ENCODE peak calls at places on chromosome 21, in five cellular contexts. X is activated T-helper 9 cell treated with anti-CD3 and anti-CD28 coated beads, Interleukin-2, amount 50 U/mL, for 16 hours; G is uterus; M is Calu3; V is activated naive CD4-positive, alpha-beta T cell treated with Interleukin-2 at 50 U/mL for 16 hours. N is an unnamed sample.
A peak's percentile ranks its signal among the peaks of the same experiment; 100 is the strongest.

GRCh38 chr21:35563885-35564451 is 496.4 kb downstream of the SETD4 start:
- DNase-seq in X (no peak), M (no peak), V (no peak), G (peak; percentile 15), N (peak; percentile 96)

GRCh38 chr21:42918291-42918690 is 7.1 kb downstream of the ERVH48-1 start:
- DNase-seq in G (no peak), X (no peak), V (no peak), M (no peak), N (no peak)

GRCh38 chr21:45020629-45021427 is 53.6 kb upstream of the ADARB1 start:
- DNase-seq in X (no peak), V (no peak), M (no peak), G (no peak), N (no peak)

GRCh38 chr21:46340998-46341397 is 17.0 kb downstream of the PCNT start:
- DNase-seq in M (no peak), X (no peak), V (no peak), G (no peak), N (peak; percentile 35)

GRCh38 chr21:31310750-31311149 is 33.3 kb downstream of the TIAM1 start:
- DNase-seq in M (no peak), X (no peak), G (no peak), V (no peak), N (no peak)

GRCh38 chr21:38306833-38307232 is 50.0 kb downstream of the KCNJ15 start:
- DNase-seq in M (no peak), V (no peak), X (no peak), G (no peak), N (peak; percentile 83)

GRCh38 chr21:38859852-38860251 is 54.1 kb downstream of the ETS2 start:
- DNase-seq in X (no peak), M (no peak), G (no peak), V (no peak), N (peak; percentile 36)

GRCh38 chr21:37644666-37645065 is 271.6 kb downstream of the KCNJ6 start:
- DNase-seq in M (no peak), V (no peak), X (no peak), G (no peak), N (no peak)

GRCh38 chr21:36587388-36587787 is 107.5 kb upstream of the CLDN14 start:
- DNase-seq in X (no peak), G (no peak), M (no peak), V (no peak), N (peak; percentile 38)

GRCh38 chr21:41653944-41654625 is 112.8 kb downstream of the RIPK4 start:
- DNase-seq in G (no peak), V (no peak), X (no peak), M (no peak), N (peak; percentile 86)

GRCh38 chr21:34909492-34910292 is 139.4 kb downstream of the RUNX1 start:
- DNase-seq in M (no peak), V (no peak), G (no peak), X (no peak), N (no peak)

GRCh38 chr21:44929799-44930542 is 9.3 kb upstream of the ITGB2 start:
- DNase-seq in V (no peak), X (no peak), G (no peak), M (no peak), N (no peak)

GRCh38 chr21:44557491-44558328 is 885 bp downstream of the KRTAP10-3 start:
- DNase-seq in X (no peak), M (no peak), G (no peak), V (no peak), N (no peak)

GRCh38 chr21:46226920-46227599 is 1.5 kb downstream of the LSS start:
- DNase-seq in V (no peak), G (no peak), M (no peak), X (no peak), N (peak; percentile 17)

GRCh38 chr21:44734841-44735240 is 23.5 kb upstream of the TSPEAR start:
- DNase-seq in V (no peak), G (no peak), X (no peak), M (no peak), N (no peak)

GRCh38 chr21:37445228-37445627 is 78.7 kb downstream of the DYRK1A start:
- DNase-seq in M (no peak), X (no peak), G (peak; percentile 36), V (no peak), N (no peak)

GRCh38 chr21:29208666-29209059 is 78.2 kb downstream of the MAP3K7CL start:
- DNase-seq in G (no peak), V (no peak), X (no peak), M (no peak), N (peak; percentile 84)

GRCh38 chr21:36732761-36733160 is 33.8 kb downstream of the SIM2 start:
- DNase-seq in G (no peak), X (no peak), M (no peak), V (no peak), N (no peak)

GRCh38 chr21:45613396-45613795 is 30.1 kb upstream of the PCBP3 start:
- DNase-seq in X (no peak), G (no peak), V (no peak), M (no peak), N (no peak)

GRCh38 chr21:19463966-19464365 is 1060.4 kb upstream of the TMPRSS15 start:
- DNase-seq in V (no peak), G (no peak), M (no peak), X (no peak), N (no peak)

GRCh38 chr21:43864806-43865470 is at the start of gene AGPAT3:
- DNase-seq in G (no peak), V (peak; percentile 42), M (no peak), X (peak; percentile 20), N (peak; percentile 16)

GRCh38 chr21:31366825-31367224 is 22.8 kb upstream of the TIAM1 start:
- DNase-seq in X (no peak), V (no peak), M (peak; percentile 51), G (no peak), N (peak; percentile 94)

GRCh38 chr21:31133243-31133830 is 95.1 kb upstream of the KRTAP19-8 start:
- DNase-seq in M (no peak), X (no peak), G (no peak), V (no peak), N (no peak)

GRCh38 chr21:29843818-29844217 is 96.0 kb downstream of the GRIK1 start:
- DNase-seq in X (no peak), G (no peak), V (no peak), M (no peak), N (no peak)

GRCh38 chr21:46211786-46212720 is 16.5 kb downstream of the LSS start:
- DNase-seq in G (peak; percentile 10), M (no peak), X (no peak), V (no peak), N (peak; percentile 12)

GRCh38 chr21:17783816-17784598 is 35.1 kb downstream of the C21orf91 start:
- DNase-seq in G (no peak), M (no peak), V (no peak), X (no peak), N (no peak)

GRCh38 chr21:28083350-28083749 is 909.3 kb downstream of the LTN1 start:
- DNase-seq in V (no peak), M (no peak), G (no peak), X (no peak), N (no peak)

GRCh38 chr21:38770660-38771059 is 35.1 kb upstream of the ETS2 start:
- DNase-seq in M (no peak), X (no peak), V (no peak), G (no peak), N (no peak)

N was measured in M059J.